ENCODE peak calls at places on chromosomes 6 and 20, in five cellular contexts. T, K, F, Y and E are unnamed samples.

GRCh38 chr20:44739952-44740351 is 5.7 kb upstream of the KCNK15 start:
- DNase-seq in T (no peak), K (no peak), F (no peak), Y (no peak), E (no peak)

GRCh38 chr20:1337441-1337840 is 8.5 kb upstream of the SDCBP2 start:
- DNase-seq in T (no peak), K (no peak), F (no peak), Y (no peak), E (no peak)

GRCh38 chr6:144115219-144115618 is 19.8 kb upstream of the SF3B5 start:
- DNase-seq in T (no peak), K (no peak), F (no peak), Y (no peak), E (no peak)

GRCh38 chr20:41387433-41387832 is 20.8 kb upstream of the EMILIN3 start:
- DNase-seq in T (no peak), K (no peak), F (no peak), Y (no peak), E (no peak)

GRCh38 chr6:82954351-82954750 is 111.3 kb downstream of the UBE3D start:
- DNase-seq in T (no peak), K (peak; percentile 41), F (no peak), Y (peak; percentile 19), E (no peak)

GRCh38 chr6:41736207-41736710 is 851 bp upstream of the TFEB start:
- DNase-seq in T (peak; percentile 57), K (no peak), F (no peak), Y (no peak), E (no peak)

GRCh38 chr6:35209081-35209480 is 4.7 kb upstream of the SCUBE3 start:
- DNase-seq in T (no peak), K (no peak), F (no peak), Y (no peak), E (no peak)

GRCh38 chr20:19786311-19786710 is 28.3 kb downstream of the RIN2 start:
- DNase-seq in T (no peak), K (peak; percentile 92), F (no peak), Y (peak; percentile 83), E (peak; percentile 94)

GRCh38 chr20:36591854-36592641 is 13.5 kb upstream of the RAB5IF start:
- DNase-seq in T (no peak), K (peak; percentile 51), F (peak; percentile 33), Y (no peak), E (no peak)

GRCh38 chr20:31829731-31830130 is 10.6 kb downstream of the MYLK2 start:
- DNase-seq in T (no peak), K (no peak), F (no peak), Y (no peak), E (no peak)

GRCh38 chr20:45153147-45153546 is 21.6 kb upstream of the PI3 start:
- DNase-seq in T (no peak), K (no peak), F (no peak), Y (no peak), E (no peak)

GRCh38 chr6:34235605-34236422 is 859 bp upstream of the HMGA1 start:
- DNase-seq in T (peak; percentile 65), K (peak; percentile 92), F (peak; percentile 31), Y (peak; percentile 95), E (no peak)

GRCh38 chr20:56833427-56833826 is 204.3 kb downstream of the TFAP2C start:
- DNase-seq in T (no peak), K (no peak), F (no peak), Y (no peak), E (no peak)

GRCh38 chr6:11752350-11752749 is 26.3 kb downstream of the ADTRP start:
- DNase-seq in T (no peak), K (no peak), F (no peak), Y (no peak), E (no peak)

GRCh38 chr20:19602660-19603389 is 155.2 kb upstream of the RIN2 start:
- DNase-seq in T (no peak), K (no peak), F (no peak), Y (no peak), E (no peak)

GRCh38 chr6:15615837-15616236 is 47.0 kb downstream of the DTNBP1 start:
- DNase-seq in T (no peak), K (peak; percentile 40), F (no peak), Y (no peak), E (no peak)

GRCh38 chr6:4300917-4301316 is 165.5 kb upstream of the ECI2 start:
- DNase-seq in T (no peak), K (no peak), F (no peak), Y (no peak), E (no peak)

GRCh38 chr20:31497838-31498540 is 16.3 kb upstream of the HM13 start:
- DNase-seq in T (no peak), K (peak; percentile 49), F (peak; percentile 53), Y (no peak), E (peak; percentile 38)

GRCh38 chr20:1892122-1892385 is 3.2 kb upstream of the SIRPA start:
- DNase-seq in T (no peak), K (no peak), F (no peak), Y (no peak), E (no peak)

GRCh38 chr6:169827372-169827771 is 76.0 kb downstream of the ERMARD start:
- DNase-seq in T (no peak), K (no peak), F (peak; percentile 4), Y (no peak), E (no peak)

GRCh38 chr6:108989700-108990099 is 104.9 kb downstream of the SESN1 start:
- DNase-seq in T (peak; percentile 61), K (no peak), F (no peak), Y (no peak), E (no peak)

GRCh38 chr6:90493332-90493731 is 93.5 kb downstream of the MAP3K7 start:
- DNase-seq in T (no peak), K (peak; percentile 54), F (no peak), Y (peak; percentile 6), E (no peak)

GRCh38 chr6:20102674-20103073 is 109.6 kb downstream of the MBOAT1 start:
- DNase-seq in T (no peak), K (no peak), F (no peak), Y (no peak), E (no peak)

GRCh38 chr20:63298731-63299312 is 5.8 kb downstream of the COL20A1 start:
- DNase-seq in T (no peak), K (no peak), F (no peak), Y (no peak), E (no peak)

GRCh38 chr20:64216910-64217309 is 38.6 kb upstream of the PCMTD2 start:
- DNase-seq in T (no peak), K (no peak), F (no peak), Y (no peak), E (no peak)

DNA sequence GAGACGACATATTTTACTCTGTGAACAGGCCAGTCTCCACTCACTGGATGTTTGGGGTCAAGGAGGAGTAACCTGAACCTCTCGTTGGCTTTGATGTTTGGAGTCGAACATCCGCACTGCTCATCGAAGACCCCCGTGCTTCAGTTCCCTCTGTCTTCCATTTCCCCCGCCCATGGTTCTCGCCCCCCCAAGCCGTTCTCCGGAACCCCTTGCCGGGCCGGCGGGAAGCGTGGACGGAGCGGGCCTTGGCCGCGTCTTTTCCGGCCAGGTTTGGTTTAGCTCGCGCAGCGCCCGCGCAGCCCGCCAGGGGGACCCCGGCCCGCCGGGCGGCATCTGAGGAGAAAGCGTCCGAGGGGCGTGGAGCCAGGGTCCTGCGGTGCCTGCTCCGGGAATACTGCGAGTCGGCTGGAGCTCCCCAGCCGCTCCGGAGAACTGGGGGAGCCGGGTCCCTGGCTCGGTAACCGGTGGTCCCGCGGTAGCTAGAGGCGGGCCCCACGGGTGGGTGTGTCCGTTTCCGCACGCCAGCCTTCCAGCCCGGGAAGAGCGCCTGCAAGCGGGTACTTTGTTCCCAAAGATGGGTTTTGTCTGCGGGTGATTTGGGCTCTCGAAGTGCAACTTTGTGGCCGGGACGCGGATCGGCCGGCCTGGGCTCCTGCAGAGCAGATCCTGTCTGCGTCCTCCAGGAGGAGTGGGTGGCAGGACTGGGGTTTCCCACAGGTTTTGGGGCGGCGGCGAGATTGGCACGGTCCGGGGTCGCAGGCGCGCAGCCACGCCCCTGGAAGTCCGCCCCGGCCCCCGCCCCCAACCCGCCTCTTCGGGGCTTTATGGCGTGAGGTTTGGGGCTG is 429 bp upstream of the TMEM200A start:
- DNase-seq in T (peak; percentile 62), K (peak; percentile 70), F (peak; percentile 85), Y (peak; percentile 63), E (no peak)
- H3K4me3 ChIP-seq in T (peak overlapping the region; percentile 76), K (peak overlapping the region; percentile 85), F (peak overlapping the region; percentile 92), Y (peak overlapping the region; percentile 72), E (peak overlapping the region; percentile 95)

GRCh38 chr6:131910219-131910589 is 41.0 kb downstream of the CCN2 start:
- DNase-seq in T (no peak), K (no peak), F (no peak), Y (no peak), E (no peak)
- TF ChIP-seq CTCF in T (no peak), K (no peak), F (no peak), Y (no peak), E (no peak)

GRCh38 chr6:32799168-32799567 is 17.6 kb downstream of the HLA-DOB start:
- DNase-seq in T (no peak), K (no peak), F (no peak), Y (no peak), E (no peak)

GRCh38 chr6:32794510-32794909 is 22.3 kb downstream of the HLA-DOB start:
- DNase-seq in T (no peak), K (no peak), F (no peak), Y (no peak), E (no peak)

GRCh38 chr6:32792901-32793400 is 23.9 kb downstream of the HLA-DOB start:
- DNase-seq in T (no peak), K (no peak), F (no peak), Y (no peak), E (no peak)

GRCh38 chr6:32799740-32800139 is 17.1 kb downstream of the HLA-DOB start:
- DNase-seq in T (no peak), K (no peak), F (no peak), Y (no peak), E (no peak)

GRCh38 chr6:32796848-32797776 is 19.7 kb downstream of the HLA-DOB start:
- DNase-seq in T (peak; percentile 85), K (peak; percentile 58), F (peak; percentile 79), Y (peak; percentile 36), E (peak; percentile 7)
- H3K4me3 ChIP-seq in T (no peak overlapping the region), K (peak overlapping the region; percentile 10), F (no peak overlapping the region), Y (peak overlapping the region; percentile 46), E (peak overlapping the region; percentile 24)

DNA sequence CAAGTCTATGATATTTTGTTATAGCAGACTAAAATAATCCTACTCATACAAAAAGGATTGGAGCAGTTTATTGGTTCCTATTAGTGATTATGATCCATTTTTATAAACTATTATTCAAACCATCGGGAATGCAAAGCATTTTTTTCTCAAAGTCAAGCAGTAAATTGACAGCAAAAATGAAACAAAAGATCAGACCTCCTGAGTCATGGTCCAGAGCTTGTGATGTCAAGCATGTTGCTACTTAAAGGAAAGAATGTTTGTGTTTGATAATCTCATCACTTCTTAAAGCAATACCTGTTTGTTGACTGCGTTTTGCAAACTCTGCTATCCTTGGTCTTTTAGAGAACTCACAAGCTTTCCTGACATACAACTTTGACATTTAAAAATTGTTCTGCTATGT is 204.4 kb downstream of the SAMD5 start:
- DNase-seq in T (no peak), K (peak; percentile 40), F (no peak), Y (no peak), E (no peak)
- TF ChIP-seq CTCF in T (no peak), K (no peak), F (no peak), Y (no peak), E (no peak)

DNA sequence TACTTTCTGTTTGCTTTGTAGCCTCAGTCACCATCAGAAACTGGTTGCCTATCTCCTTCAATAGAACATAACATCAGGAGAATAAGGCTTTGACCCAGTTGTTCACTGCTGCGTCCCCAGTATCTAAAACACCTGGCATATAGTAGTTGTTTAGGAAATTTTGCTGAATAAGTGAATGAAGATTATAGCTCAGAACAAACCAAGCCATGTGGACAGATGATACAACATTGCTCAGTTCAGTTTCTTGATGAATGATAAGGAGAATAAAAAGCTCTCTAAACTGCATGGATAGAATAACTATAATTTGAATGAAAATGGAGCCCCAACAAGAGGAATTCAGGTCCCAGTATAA is 5.2 kb upstream of the SERPINB1 start:
- DNase-seq in T (no peak), K (no peak), F (no peak), Y (no peak), E (no peak)
- H3K4me3 ChIP-seq in T (no peak overlapping the region), K (peak overlapping the region; percentile 34), F (no peak overlapping the region), Y (peak overlapping the region; percentile 28), E (peak overlapping the region; percentile 28)